ENCODE peak calls at places on chromosomes 2 and 18, in nine cellular contexts. Z is sigmoid colon, Y is SK-N-SH, D is stomach, N is upper lobe of right lung, L is adrenal gland, S is left lung, I is right lobe of liver, P is right atrium auricular region. V is an unnamed sample.
A peak's percentile ranks its signal among the peaks of the same experiment; 100 is the strongest.

GRCh38 chr18:41389936-41390667 is 564.9 kb upstream of the PIK3C3 start:
- DNase-seq in Z (no peak), Y (no peak), D (no peak), N (no peak), L (no peak), S (no peak), I (no peak), P (no peak), V (no peak)

GRCh38 chr2:211258646-211259335 is 702.4 kb downstream of the CPS1 start:
- DNase-seq in Z (no peak), Y (no peak), D (no peak), N (no peak), L (no peak), S (no peak), I (no peak), P (no peak), V (no peak)

GRCh38 chr2:159010340-159010739 is 41.9 kb downstream of the TANC1 start:
- DNase-seq in Z (no peak), Y (peak; percentile 61), D (no peak), N (no peak), L (peak; percentile 54), S (no peak), I (no peak), P (no peak), V (no peak)

GRCh38 chr2:226063704-226064390 is 664.3 kb downstream of the NYAP2 start:
- DNase-seq in Z (no peak), Y (no peak), D (no peak), N (no peak), L (no peak), S (no peak), I (no peak), P (no peak), V (no peak)

GRCh38 chr2:94873362-94874276 is 2.4 kb downstream of the TEKT4 start:
- DNase-seq in Z (no peak), Y (peak; percentile 19), D (no peak), N (peak; percentile 55), L (no peak), S (no peak), I (no peak), P (no peak), V (no peak)

GRCh38 chr2:201223089-201224073 is 37.0 kb upstream of the CASP8 start:
- DNase-seq in Z (no peak), Y (no peak), D (no peak), N (no peak), L (no peak), S (no peak), I (no peak), P (no peak), V (no peak)

GRCh38 chr2:210224660-210225460 is at the start of gene ACADL:
- DNase-seq in Z (no peak), Y (peak; percentile 89), D (peak; percentile 82), N (peak; percentile 93), L (peak; percentile 18), S (peak; percentile 71), I (peak; percentile 87), P (peak; percentile 62), V (peak; percentile 87)

GRCh38 chr2:234137400-234138014 is 87.0 kb downstream of the SPP2 start:
- DNase-seq in Z (no peak), Y (no peak), D (no peak), N (no peak), L (no peak), S (no peak), I (no peak), P (no peak), V (no peak)

GRCh38 chr18:22214731-22215528 is 45.5 kb downstream of the GATA6 start:
- DNase-seq in Z (no peak), Y (no peak), D (no peak), N (no peak), L (no peak), S (no peak), I (no peak), P (no peak), V (no peak)

DNA sequence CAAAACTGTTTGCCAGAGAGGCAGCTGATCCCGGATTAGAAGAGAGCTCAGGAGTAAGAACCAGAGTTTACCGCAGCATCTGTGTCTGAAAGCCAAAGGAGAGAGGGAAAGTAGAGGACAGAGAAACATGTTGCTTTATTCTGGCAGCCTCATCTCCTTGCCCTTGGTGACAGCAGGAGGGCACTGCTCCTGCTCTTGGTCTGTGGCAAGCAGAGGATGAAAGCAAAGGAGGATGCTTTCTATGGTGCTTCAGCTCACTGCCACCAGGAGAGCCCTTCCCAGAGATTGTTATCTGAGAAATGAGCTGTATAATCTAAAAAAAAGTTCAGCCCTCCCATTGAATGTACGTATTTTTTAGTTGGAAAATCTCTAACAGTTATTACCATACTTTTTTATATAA is 7.7 kb downstream of the SLC1A4 start:
- DNase-seq in Z (no peak), Y (peak; percentile 48), D (no peak), N (no peak), L (no peak), S (no peak), I (no peak), P (no peak), V (no peak)
- TF ChIP-seq CTCF in Z (no peak), Y (peak; percentile 38), D (no peak), N (no peak), L (peak; percentile 35), S (no peak), I (no peak), P (no peak), V (peak; percentile 69)

GRCh38 chr2:198253995-198254394 is 449.6 kb downstream of the PLCL1 start:
- DNase-seq in Z (no peak), Y (no peak), D (no peak), N (no peak), L (no peak), S (no peak), I (no peak), P (no peak), V (no peak)
- H3K27ac ChIP-seq in Z (no peak overlapping the region), Y (no peak overlapping the region), D (no peak overlapping the region), N (no peak overlapping the region), L (no peak overlapping the region), S (no peak overlapping the region), I (no peak overlapping the region), P (no peak overlapping the region), V (no peak overlapping the region)

GRCh38 chr2:121008978-121009377 is 273.3 kb downstream of the GLI2 start:
- DNase-seq in Z (no peak), Y (no peak), D (no peak), N (no peak), L (no peak), S (no peak), I (no peak), P (no peak), V (peak; percentile 83)
- TF ChIP-seq CTCF in Z (no peak), Y (peak; percentile 46), D (no peak), N (peak; percentile 7), L (peak; percentile 14), S (no peak), I (no peak), P (no peak), V (peak; percentile 68)

DNA sequence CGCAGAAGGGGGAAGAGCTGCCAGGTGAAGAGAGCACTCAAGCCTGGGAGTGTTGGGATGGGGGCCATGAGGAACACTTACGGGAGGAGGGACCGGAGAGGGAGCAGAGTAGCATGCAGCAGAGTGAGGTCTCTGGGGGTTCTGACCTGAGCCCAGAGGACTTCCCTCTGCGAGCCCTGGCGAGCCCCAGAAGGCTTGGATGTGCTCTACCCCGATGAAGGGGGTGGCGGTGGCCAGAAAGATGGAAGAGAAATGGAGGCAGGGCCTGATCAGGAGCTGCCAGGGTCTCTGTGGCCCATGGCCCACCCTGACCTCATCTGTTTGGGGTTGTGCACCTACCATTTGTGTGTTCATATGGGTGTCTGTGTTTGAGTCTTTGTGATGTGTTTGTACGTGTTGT is 42.0 kb downstream of the CROCC2 start:
- DNase-seq in Z (peak; percentile 34), Y (no peak), D (peak; percentile 11), N (peak; percentile 11), L (no peak), S (peak; percentile 14), I (peak; percentile 15), P (no peak), V (no peak)
- H3K27ac ChIP-seq in Z (no peak overlapping the region), Y (no peak overlapping the region), D (no peak overlapping the region), N (no peak overlapping the region), L (no peak overlapping the region), S (no peak overlapping the region), I (no peak overlapping the region), P (no peak overlapping the region), V (no peak overlapping the region)

GRCh38 chr2:135798275-135798705 is 38.7 kb downstream of the LCT start:
- DNase-seq in Z (no peak), Y (no peak), D (no peak), N (no peak), L (no peak), S (no peak), I (no peak), P (no peak), V (no peak)

GRCh38 chr2:135798762-135799161 is 38.2 kb downstream of the LCT start:
- DNase-seq in Z (no peak), Y (no peak), D (no peak), N (no peak), L (no peak), S (no peak), I (no peak), P (no peak), V (no peak)

GRCh38 chr2:135797497-135798274 is 39.3 kb downstream of the LCT start:
- DNase-seq in Z (peak; percentile 74), Y (peak; percentile 84), D (peak; percentile 78), N (peak; percentile 86), L (peak; percentile 78), S (peak; percentile 79), I (peak; percentile 79), P (peak; percentile 78), V (peak; percentile 94)

GRCh38 chr2:135800513-135801460 is 36.2 kb downstream of the LCT start:
- DNase-seq in Z (no peak), Y (no peak), D (no peak), N (no peak), L (no peak), S (no peak), I (no peak), P (no peak), V (no peak)

DNA sequence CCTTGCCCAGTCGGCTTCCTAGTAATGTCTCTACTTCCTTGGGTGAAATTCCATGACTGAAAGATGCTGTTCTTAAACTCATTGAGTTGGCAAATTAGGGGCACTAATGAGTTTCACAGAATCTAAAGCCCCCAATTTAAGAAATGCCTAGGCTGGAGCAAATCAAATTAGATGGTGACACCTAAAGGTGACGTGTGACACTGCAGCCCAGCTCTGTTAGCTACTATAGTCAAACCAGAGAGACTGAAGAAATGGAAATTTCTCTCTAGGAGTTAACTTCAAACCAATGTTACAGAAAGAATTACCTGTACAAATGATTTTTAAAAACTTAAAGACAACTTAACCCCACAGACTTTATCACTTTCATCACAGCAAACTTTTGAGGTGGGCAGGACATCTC is 37.2 kb downstream of the LCT start:
- DNase-seq in Z (no peak), Y (no peak), D (no peak), N (no peak), L (no peak), S (no peak), I (no peak), P (no peak), V (no peak)
- TF ChIP-seq CTCF in Z (no peak), Y (no peak), D (no peak), N (no peak), L (no peak), S (no peak), I (no peak), P (no peak), V (peak; percentile 42)

V was measured in endodermal cell.